ENCODE peak calls at places on chromosomes 4 and X, in ten cellular contexts. One of them, this sample, is unnamed.

GRCh38 chr4:183140911-183141320 is 41.9 kb downstream of the WWC2 start:
- DNase-seq in left lung: no peak
- DNase-seq in H9: no peak
- DNase-seq in brain microvascular endothelial cell: peak
- DNase-seq in transverse colon: no peak
- DNase-seq in adrenal gland: no peak
- DNase-seq in testis: no peak
- DNase-seq in heart left ventricle: no peak
- DNase-seq in cardiac muscle cell: peak
- DNase-seq in AG04450: no peak
- DNase-seq in this sample: no peak

GRCh38 chrX:134172588-134173259 is 64.3 kb upstream of the CCDC160 start:
- DNase-seq in AG04450: no peak
- DNase-seq in testis: peak
- DNase-seq in transverse colon: peak
- DNase-seq in brain microvascular endothelial cell: no peak
- DNase-seq in heart left ventricle: peak
- DNase-seq in cardiac muscle cell: peak
- DNase-seq in adrenal gland: peak
- DNase-seq in H9: no peak
- DNase-seq in left lung: peak
- DNase-seq in this sample: peak

GRCh38 chrX:40056420-40056819 is 41.3 kb downstream of the BCOR start:
- DNase-seq in transverse colon: no peak
- DNase-seq in adrenal gland: no peak
- DNase-seq in heart left ventricle: no peak
- DNase-seq in brain microvascular endothelial cell: no peak
- DNase-seq in AG04450: no peak
- DNase-seq in testis: no peak
- DNase-seq in cardiac muscle cell: no peak
- DNase-seq in left lung: no peak
- DNase-seq in H9: no peak
- DNase-seq in this sample: no peak

GRCh38 chrX:47380268-47380667 is 9.9 kb downstream of the ZNF157 start:
- DNase-seq in transverse colon: peak
- DNase-seq in adrenal gland: no peak
- DNase-seq in heart left ventricle: no peak
- DNase-seq in brain microvascular endothelial cell: no peak
- DNase-seq in cardiac muscle cell: no peak
- DNase-seq in H9: no peak
- DNase-seq in left lung: no peak
- DNase-seq in testis: peak
- DNase-seq in AG04450: no peak
- DNase-seq in this sample: no peak

GRCh38 chr4:77073981-77074865 is 1.6 kb downstream of the CCNI start:
- DNase-seq in brain microvascular endothelial cell: no peak
- DNase-seq in heart left ventricle: no peak
- DNase-seq in cardiac muscle cell: no peak
- DNase-seq in transverse colon: no peak
- DNase-seq in AG04450: no peak
- DNase-seq in H9: no peak
- DNase-seq in testis: no peak
- DNase-seq in left lung: no peak
- DNase-seq in adrenal gland: no peak
- DNase-seq in this sample: no peak

GRCh38 chr4:154559141-154559841 is 3.5 kb upstream of the FGB start:
- DNase-seq in heart left ventricle: no peak
- DNase-seq in H9: peak
- DNase-seq in cardiac muscle cell: peak
- DNase-seq in transverse colon: no peak
- DNase-seq in AG04450: no peak
- DNase-seq in testis: no peak
- DNase-seq in brain microvascular endothelial cell: peak
- DNase-seq in left lung: no peak
- DNase-seq in adrenal gland: no peak
- DNase-seq in this sample: no peak

GRCh38 chrX:49165901-49166881 is 3.6 kb downstream of the MAGIX start:
- DNase-seq in testis: peak
- DNase-seq in H9: peak
- DNase-seq in brain microvascular endothelial cell: peak
- DNase-seq in transverse colon: peak
- DNase-seq in heart left ventricle: peak
- DNase-seq in AG04450: no peak
- DNase-seq in left lung: peak
- DNase-seq in adrenal gland: peak
- DNase-seq in cardiac muscle cell: peak
- DNase-seq in this sample: peak

GRCh38 chrX:103211012-103211715 is 3.7 kb upstream of the BEX4 start:
- DNase-seq in H9: peak
- DNase-seq in brain microvascular endothelial cell: peak
- DNase-seq in testis: peak
- DNase-seq in adrenal gland: peak
- DNase-seq in heart left ventricle: no peak
- DNase-seq in AG04450: no peak
- DNase-seq in transverse colon: peak
- DNase-seq in cardiac muscle cell: peak
- DNase-seq in left lung: no peak
- DNase-seq in this sample: peak

GRCh38 chrX:100863326-100863854 is 10.8 kb downstream of the NOX1 start:
- DNase-seq in transverse colon: no peak
- DNase-seq in H9: no peak
- DNase-seq in heart left ventricle: no peak
- DNase-seq in left lung: no peak
- DNase-seq in cardiac muscle cell: peak
- DNase-seq in adrenal gland: no peak
- DNase-seq in testis: no peak
- DNase-seq in brain microvascular endothelial cell: no peak
- DNase-seq in AG04450: no peak
- DNase-seq in this sample: no peak

GRCh38 chrX:142977128-142977914 is 48.4 kb upstream of the SPANXN4 start:
- DNase-seq in left lung: no peak
- DNase-seq in brain microvascular endothelial cell: no peak
- DNase-seq in testis: no peak
- DNase-seq in heart left ventricle: no peak
- DNase-seq in AG04450: no peak
- DNase-seq in adrenal gland: no peak
- DNase-seq in transverse colon: no peak
- DNase-seq in H9: no peak
- DNase-seq in cardiac muscle cell: no peak
- DNase-seq in this sample: no peak

GRCh38 chrX:135893294-135893817 is at the start of the genes CT45A10 and SAGE1:
- DNase-seq in adrenal gland: no peak
- DNase-seq in cardiac muscle cell: no peak
- DNase-seq in brain microvascular endothelial cell: no peak
- DNase-seq in transverse colon: no peak
- DNase-seq in heart left ventricle: no peak
- DNase-seq in testis: peak
- DNase-seq in left lung: no peak
- DNase-seq in AG04450: no peak
- DNase-seq in H9: peak
- DNase-seq in this sample: no peak
- H3K27ac ChIP-seq in adrenal gland: no peak
- H3K27ac ChIP-seq in cardiac muscle cell: no peak
- H3K27ac ChIP-seq in brain microvascular endothelial cell: no peak
- H3K27ac ChIP-seq in transverse colon: no peak
- H3K27ac ChIP-seq in heart left ventricle: no peak
- H3K27ac ChIP-seq in testis: no peak
- H3K27ac ChIP-seq in left lung: no peak
- H3K27ac ChIP-seq in AG04450: no peak
- H3K27ac ChIP-seq in H9: no peak
- H3K27ac ChIP-seq in this sample: no peak

GRCh38 chr4:140719693-140720092 is 36.5 kb downstream of the TBC1D9 start:
- DNase-seq in brain microvascular endothelial cell: no peak
- DNase-seq in transverse colon: no peak
- DNase-seq in heart left ventricle: no peak
- DNase-seq in AG04450: no peak
- DNase-seq in adrenal gland: no peak
- DNase-seq in H9: no peak
- DNase-seq in left lung: no peak
- DNase-seq in cardiac muscle cell: no peak
- DNase-seq in testis: no peak
- DNase-seq in this sample: no peak
- H3K27ac ChIP-seq in brain microvascular endothelial cell: no peak
- H3K27ac ChIP-seq in transverse colon: no peak
- H3K27ac ChIP-seq in heart left ventricle: no peak
- H3K27ac ChIP-seq in AG04450: no peak
- H3K27ac ChIP-seq in adrenal gland: no peak
- H3K27ac ChIP-seq in H9: no peak
- H3K27ac ChIP-seq in left lung: no peak
- H3K27ac ChIP-seq in cardiac muscle cell: no peak
- H3K27ac ChIP-seq in testis: no peak
- H3K27ac ChIP-seq in this sample: no peak

DNA sequence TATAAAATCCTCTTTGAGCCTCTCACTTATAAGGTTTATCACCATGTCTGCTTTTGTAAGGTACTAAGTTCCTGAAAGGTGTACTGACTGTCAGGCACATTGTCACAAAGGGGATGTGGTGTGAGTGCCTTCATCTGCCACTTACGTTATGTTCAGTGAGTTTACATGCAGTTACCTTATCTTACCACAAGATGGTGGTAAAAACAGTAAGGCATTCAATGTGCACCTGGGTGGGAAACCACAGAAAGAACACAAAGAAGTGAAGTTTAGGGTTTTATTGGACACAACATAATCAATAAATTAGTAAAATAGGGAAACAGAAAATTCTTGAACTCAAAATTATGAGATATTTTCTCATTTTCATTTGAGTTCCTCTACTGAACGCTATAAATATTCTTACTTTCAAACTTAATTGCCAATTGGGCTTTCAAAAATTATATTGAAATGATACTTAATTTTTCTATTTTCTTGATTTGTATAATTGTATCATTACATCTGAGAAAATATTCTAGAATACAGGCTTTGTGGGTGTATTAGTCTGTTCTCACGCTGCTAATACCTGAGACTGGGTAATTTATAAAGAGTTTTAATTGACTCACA is 650.8 kb downstream of the PCDH7 start:
- DNase-seq in adrenal gland: no peak
- DNase-seq in transverse colon: no peak
- DNase-seq in testis: peak
- DNase-seq in AG04450: no peak
- DNase-seq in left lung: no peak
- DNase-seq in cardiac muscle cell: peak
- DNase-seq in H9: no peak
- DNase-seq in brain microvascular endothelial cell: peak
- DNase-seq in heart left ventricle: no peak
- DNase-seq in this sample: no peak
- H3K27ac ChIP-seq in adrenal gland: no peak
- H3K27ac ChIP-seq in transverse colon: no peak
- H3K27ac ChIP-seq in testis: no peak
- H3K27ac ChIP-seq in AG04450: no peak
- H3K27ac ChIP-seq in left lung: no peak
- H3K27ac ChIP-seq in cardiac muscle cell: no peak
- H3K27ac ChIP-seq in H9: no peak
- H3K27ac ChIP-seq in brain microvascular endothelial cell: no peak
- H3K27ac ChIP-seq in heart left ventricle: no peak
- H3K27ac ChIP-seq in this sample: no peak

DNA sequence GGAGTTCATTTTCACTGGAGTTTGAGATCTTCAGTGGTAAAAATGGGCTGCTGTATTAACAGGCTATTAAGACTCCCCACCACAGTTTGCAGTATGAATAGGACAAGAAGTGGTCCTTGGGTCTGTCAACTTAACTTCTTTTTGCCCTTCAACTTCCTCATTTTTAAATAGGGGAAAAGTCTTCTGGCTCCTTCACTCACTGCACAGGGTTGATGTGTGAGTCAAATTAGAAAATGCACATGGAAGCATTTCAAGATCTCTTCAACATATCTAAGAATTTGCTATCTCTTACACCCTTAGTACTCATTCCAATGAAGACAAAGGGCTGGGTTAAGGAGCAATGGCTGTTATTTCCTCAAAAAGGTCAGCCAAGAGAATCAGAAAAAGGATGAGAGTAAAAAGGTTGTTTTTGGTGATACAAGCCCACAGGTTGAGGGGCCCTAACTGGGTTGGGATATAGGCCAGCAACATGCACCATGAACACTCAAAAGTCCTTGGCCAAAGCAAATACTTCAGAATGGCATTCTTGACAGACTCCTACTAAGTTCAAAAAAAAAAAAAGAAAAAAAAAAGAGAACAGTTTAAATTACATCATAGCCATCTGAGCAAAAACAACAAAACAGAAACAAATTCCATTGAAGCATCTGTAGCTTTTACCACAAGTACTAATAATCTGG is 13.4 kb downstream of the PDE5A start:
- DNase-seq in heart left ventricle: no peak
- DNase-seq in transverse colon: no peak
- DNase-seq in left lung: no peak
- DNase-seq in H9: no peak
- DNase-seq in cardiac muscle cell: no peak
- DNase-seq in AG04450: no peak
- DNase-seq in brain microvascular endothelial cell: no peak
- DNase-seq in testis: no peak
- DNase-seq in adrenal gland: no peak
- DNase-seq in this sample: peak
- H3K27ac ChIP-seq in heart left ventricle: no peak
- H3K27ac ChIP-seq in transverse colon: no peak
- H3K27ac ChIP-seq in left lung: peak
- H3K27ac ChIP-seq in H9: no peak
- H3K27ac ChIP-seq in cardiac muscle cell: no peak
- H3K27ac ChIP-seq in AG04450: no peak
- H3K27ac ChIP-seq in brain microvascular endothelial cell: no peak
- H3K27ac ChIP-seq in testis: no peak
- H3K27ac ChIP-seq in adrenal gland: no peak
- H3K27ac ChIP-seq in this sample: peak

This sample was measured in thyroid gland.